ENCODE peak calls at places on chromosomes 13 and 19, in four cellular contexts. K is hepatocyte; N is effector memory CD4-positive, alpha-beta T cell; F is mesenchymal stem cell. C is an unnamed sample.

GRCh38 chr19:52307275-52307674 is 10.3 kb downstream of the ZNF480 start:
- DNase-seq in K (no peak), N (no peak), F (peak; percentile 44), C (peak; percentile 56)

GRCh38 chr13:113616991-113617749 is 32.6 kb downstream of the TFDP1 start:
- DNase-seq in K (peak; percentile 56), N (no peak), F (peak; percentile 30), C (peak; percentile 7)

GRCh38 chr13:20301391-20302071 is 69.4 kb upstream of the GJB6 start:
- DNase-seq in K (no peak), N (no peak), F (no peak), C (no peak)

GRCh38 chr13:75694742-75695141 is 58.6 kb downstream of the LMO7 start:
- DNase-seq in K (peak; percentile 56), N (no peak), F (no peak), C (no peak)

GRCh38 chr19:43820098-43820860 is 6.8 kb upstream of the ZNF283 start:
- DNase-seq in K (no peak), N (no peak), F (no peak), C (no peak)

GRCh38 chr13:97250560-97250959 is 28.4 kb downstream of the MBNL2 start:
- DNase-seq in K (no peak), N (no peak), F (no peak), C (no peak)

GRCh38 chr19:4556574-4557185 is 2.8 kb downstream of the SEMA6B start:
- DNase-seq in K (peak; percentile 17), N (no peak), F (peak; percentile 26), C (peak; percentile 65)

GRCh38 chr13:19567820-19568534 is 6.6 kb upstream of the TPTE2 start:
- DNase-seq in K (no peak), N (no peak), F (no peak), C (no peak)

GRCh38 chr13:108895220-108895704 is 265.9 kb downstream of the MYO16 start:
- DNase-seq in K (peak; percentile 72), N (no peak), F (peak; percentile 59), C (no peak)

GRCh38 chr19:14796021-14796420 is 17.7 kb upstream of the ADGRE2 start:
- DNase-seq in K (no peak), N (no peak), F (no peak), C (no peak)
- H3K36me3 ChIP-seq in K (no peaks in the 10 kb centered on the region), N (no peaks in the 10 kb centered on the region), F (no peaks in the 10 kb centered on the region), C (no peaks in the 10 kb centered on the region)

GRCh38 chr13:110867380-110867779 is 47.5 kb downstream of the ANKRD10 start:
- DNase-seq in K (no peak), N (no peak), F (no peak), C (no peak)

GRCh38 chr13:110866491-110867170 is 48.2 kb downstream of the ANKRD10 start:
- DNase-seq in K (no peak), N (no peak), F (no peak), C (no peak)

GRCh38 chr13:110869231-110869804 is 45.6 kb downstream of the ANKRD10 start:
- DNase-seq in K (no peak), N (no peak), F (no peak), C (peak; percentile 77)

GRCh38 chr13:110869805-110870706 is 44.8 kb downstream of the ANKRD10 start:
- DNase-seq in K (peak; percentile 91), N (no peak), F (peak; percentile 100), C (peak; percentile 95)

DNA sequence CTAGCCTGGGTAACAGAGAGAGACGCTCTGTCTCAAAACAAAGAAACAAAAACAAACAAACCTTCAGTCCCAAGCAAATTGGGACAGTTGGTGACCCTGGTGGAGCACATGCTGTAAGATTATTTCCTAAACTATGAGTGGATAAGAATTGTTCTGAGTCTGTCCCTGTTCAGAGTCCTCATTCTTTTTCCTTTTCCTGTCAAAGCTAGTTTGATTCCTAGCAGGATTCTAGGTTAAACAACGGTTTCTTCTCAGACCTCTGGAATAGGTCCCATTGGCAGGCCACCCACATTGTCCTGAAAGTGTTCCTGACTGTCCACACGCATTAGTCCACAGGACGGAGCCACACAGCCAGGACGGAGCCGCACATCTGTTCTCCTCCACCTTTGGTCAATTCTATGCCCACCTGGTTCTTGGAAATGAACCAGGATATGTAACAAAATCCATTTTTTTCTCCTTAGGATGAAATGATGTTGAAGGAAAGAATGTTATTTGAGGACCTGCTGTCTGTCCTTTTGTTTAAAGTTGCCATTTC is 46.2 kb downstream of the ANKRD10 start:
- DNase-seq in K (no peak), N (no peak), F (no peak), C (no peak)
- H3K27ac ChIP-seq in K (peak overlapping the region; percentile 80), N (no peak overlapping the region), F (no peak overlapping the region), C (peak overlapping the region; percentile 87)

DNA sequence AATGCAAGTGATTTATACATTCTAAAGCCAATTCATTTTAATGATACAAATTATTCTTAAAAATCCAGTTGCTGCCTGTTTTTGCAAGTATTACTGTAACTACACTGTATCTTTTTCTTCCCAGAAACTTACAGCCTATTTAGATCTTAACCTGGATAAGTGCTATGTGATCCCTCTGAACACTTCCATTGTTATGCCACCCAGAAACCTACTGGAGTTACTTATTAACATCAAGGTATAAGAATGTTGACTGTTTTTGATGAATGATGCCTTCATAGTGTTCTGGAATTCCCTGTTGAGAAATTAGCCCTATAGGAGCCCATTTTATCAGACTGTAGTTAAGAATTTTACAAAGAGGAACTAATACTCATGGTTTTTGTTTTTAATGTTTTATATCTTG is 25.0 kb downstream of the ITM2B start:
- DNase-seq in K (no peak), N (no peak), F (no peak), C (no peak)
- H3K36me3 ChIP-seq in K (peaks cover 3% of the 10 kb centered on the region), N (peaks cover 63% of the 10 kb centered on the region), F (peaks cover 92% of the 10 kb centered on the region), C (peaks cover 41% of the 10 kb centered on the region)

GRCh38 chr19:17305211-17305516 is 508 bp upstream of the MRPL34 start:
- DNase-seq in K (no peak), N (no peak), F (no peak), C (no peak)

GRCh38 chr19:17302391-17303166 is 646 bp downstream of the ABHD8 start:
- DNase-seq in K (no peak), N (no peak), F (no peak), C (peak; percentile 41)

GRCh38 chr19:17304386-17305047 is 1.2 kb upstream of the MRPL34 start:
- DNase-seq in K (no peak), N (no peak), F (no peak), C (no peak)

GRCh38 chr19:17303940-17304267 is 679 bp upstream of the ABHD8 start:
- DNase-seq in K (no peak), N (no peak), F (no peak), C (no peak)

DNA sequence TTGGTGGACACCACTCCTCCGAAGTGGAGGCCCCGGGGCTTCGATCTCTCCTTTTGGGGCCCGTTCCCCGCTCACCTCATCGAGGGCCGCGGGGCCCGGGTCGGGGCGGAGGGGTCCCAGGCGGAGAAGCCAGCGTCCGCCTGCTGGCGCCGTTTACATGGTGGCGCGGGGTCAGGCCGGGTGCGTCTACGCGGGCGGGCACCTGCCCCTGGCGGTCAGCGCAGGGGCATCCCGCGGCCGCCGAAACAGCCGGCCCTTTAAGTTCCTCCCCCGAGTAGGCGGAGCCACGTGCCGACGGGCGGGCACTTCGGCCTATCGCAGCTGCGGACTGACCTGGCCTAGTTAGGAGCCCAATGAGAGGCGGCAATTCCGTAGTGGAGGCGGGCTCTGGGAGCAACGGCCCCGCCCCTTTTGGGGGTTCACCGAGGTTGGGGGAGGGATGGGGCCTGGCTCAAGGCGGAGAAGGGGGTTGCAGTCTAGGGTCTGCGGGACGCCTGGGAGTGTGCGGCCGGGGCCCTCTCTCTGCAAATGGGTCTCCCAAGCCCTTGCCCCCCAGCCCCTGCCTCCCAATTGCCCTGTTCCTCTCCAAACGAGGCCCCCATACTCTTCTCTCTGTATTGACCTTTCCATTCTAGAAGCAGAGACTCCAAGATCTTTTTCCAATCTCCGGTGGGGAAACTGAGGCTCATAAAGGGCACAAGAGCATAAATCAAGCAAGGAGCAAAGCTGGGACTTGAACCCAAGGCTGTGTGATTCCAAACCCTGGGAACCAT is at the start of gene ABHD8:
- DNase-seq in K (peak; percentile 98), N (peak; percentile 86), F (peak; percentile 94), C (peak; percentile 99)
- H3K27ac ChIP-seq in K (peak within 1 kb of the TSS; percentile 70), N (peak within 1 kb of the TSS; percentile 74), F (no peak within 1 kb of the TSS), C (peak within 1 kb of the TSS; percentile 83)

DNA sequence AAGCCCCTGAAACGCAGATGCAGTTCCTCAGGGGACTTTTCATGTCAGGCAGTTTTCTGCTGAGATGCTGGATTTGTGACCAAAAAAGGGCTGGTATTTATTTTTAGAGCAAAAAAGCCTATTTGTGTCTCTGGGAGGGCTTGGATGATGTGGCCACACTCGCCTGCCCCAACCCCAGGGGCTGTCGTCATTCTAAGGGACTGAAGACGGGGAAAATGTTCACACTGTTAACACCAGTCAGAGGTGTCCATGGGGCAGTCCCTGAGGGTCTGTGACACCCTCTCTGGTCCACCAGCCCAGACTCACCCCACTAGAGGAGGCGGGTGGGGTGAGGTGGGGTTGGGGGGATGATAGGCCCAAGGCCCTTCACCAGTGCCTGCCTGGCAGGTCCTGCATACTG is 15.9 kb upstream of the EPHX3 start:
- DNase-seq in K (no peak), N (no peak), F (no peak), C (no peak)
- H3K36me3 ChIP-seq in K (no peaks in the 10 kb centered on the region), N (peaks cover 93% of the 10 kb centered on the region), F (peaks cover 59% of the 10 kb centered on the region), C (peaks cover 58% of the 10 kb centered on the region)